ENCODE peak calls at places on chromosomes 7 and 10, in four cellular contexts. J, X, O and U are unnamed samples.
A peak's percentile ranks its signal among the peaks of the same experiment; 100 is the strongest.

GRCh38 chr7:155750255-155751125 is 61.8 kb downstream of the SHH start:
- DNase-seq in X (no peak), J (no peak), O (no peak), U (no peak)

GRCh38 chr7:96085953-96086352 is 235.9 kb downstream of the SLC25A13 start:
- DNase-seq in O (no peak), X (no peak), J (no peak), U (no peak)

GRCh38 chr10:46001187-46001756 is 29.0 kb downstream of the TIMM23 start:
- DNase-seq in J (no peak), O (no peak), X (no peak), U (no peak)

GRCh38 chr7:5591547-5591899 is 167.9 kb upstream of the TNRC18 start:
- DNase-seq in O (no peak), J (no peak), X (peak; percentile 40), U (no peak)

GRCh38 chr10:1244493-1244892 is 188.3 kb downstream of the WDR37 start:
- DNase-seq in J (no peak), X (no peak), O (no peak), U (no peak)

GRCh38 chr10:119462773-119463172 is 79.7 kb downstream of the RGS10 start:
- DNase-seq in J (no peak), X (no peak), O (no peak), U (no peak)

GRCh38 chr10:52814506-52814905 is 41.9 kb upstream of the MBL2 start:
- DNase-seq in J (no peak), O (no peak), X (no peak), U (no peak)

GRCh38 chr7:105788356-105788755 is 88.0 kb downstream of the ATXN7L1 start:
- DNase-seq in X (no peak), O (no peak), J (no peak), U (no peak)

GRCh38 chr7:148503900-148504487 is 86.6 kb upstream of the C7orf33 start:
- DNase-seq in O (no peak), X (peak; percentile 54), J (no peak), U (no peak)

GRCh38 chr10:95664543-95664942 is 8.0 kb upstream of the ALDH18A1 start:
- DNase-seq in O (no peak), J (no peak), X (no peak), U (no peak)

GRCh38 chr7:79730971-79731370 is 277.5 kb upstream of the MAGI2 start:
- DNase-seq in X (no peak), O (no peak), J (no peak), U (no peak)

GRCh38 chr10:88791924-88792323 is 10.6 kb upstream of the LIPM start:
- DNase-seq in O (peak; percentile 16), X (peak; percentile 7), J (no peak), U (peak; percentile 5)

GRCh38 chr10:127398140-127398966 is 150.8 kb upstream of the NPS start:
- DNase-seq in O (no peak), J (no peak), X (no peak), U (no peak)

GRCh38 chr7:516606-517456 is 2.8 kb downstream of the PDGFA start:
- DNase-seq in X (no peak), O (no peak), J (no peak), U (no peak)

GRCh38 chr7:4190021-4190981 is 491.8 kb upstream of the FOXK1 start:
- DNase-seq in O (no peak), X (no peak), J (no peak), U (no peak)

GRCh38 chr7:18902892-18903291 is 214.5 kb downstream of the TWIST1 start:
- DNase-seq in J (no peak), X (no peak), O (no peak), U (no peak)

GRCh38 chr7:5678295-5679046 is 103.0 kb downstream of the RNF216 start:
- DNase-seq in O (no peak), J (no peak), X (no peak), U (no peak)

GRCh38 chr10:99555371-99556224 is 22.9 kb downstream of the NKX2-3 start:
- DNase-seq in J (peak; percentile 40), X (no peak), O (no peak), U (peak; percentile 62)

GRCh38 chr7:151233111-151233701 is 923 bp downstream of the CHPF2 start:
- DNase-seq in J (peak; percentile 79), X (peak; percentile 37), O (no peak), U (no peak)

GRCh38 chr10:93352638-93353383 is 129.3 kb downstream of the MYOF start:
- DNase-seq in J (peak; percentile 58), X (peak; percentile 46), O (no peak), U (no peak)

GRCh38 chr10:101044117-101044516 is 13.1 kb downstream of the SFXN3 start:
- DNase-seq in J (no peak), X (no peak), O (no peak), U (no peak)

GRCh38 chr7:116500071-116500853 is 724 bp downstream of the CAV2 start:
- DNase-seq in X (peak; percentile 32), J (peak; percentile 25), O (peak; percentile 14), U (no peak)

GRCh38 chr7:40964610-40965009 is 738.3 kb downstream of the INHBA start:
- DNase-seq in X (no peak), O (no peak), J (no peak), U (no peak)

GRCh38 chr10:103394180-103394579 is 2.1 kb downstream of the ATP5MK start:
- DNase-seq in X (no peak), O (no peak), J (no peak), U (no peak)

GRCh38 chr10:103396789-103397087 is 312 bp downstream of the PDCD11 start:
- DNase-seq in X (no peak), O (no peak), J (no peak), U (no peak)

GRCh38 chr10:103397191-103397825 is 882 bp downstream of the PDCD11 start:
- DNase-seq in X (no peak), J (no peak), O (no peak), U (no peak)

GRCh38 chr10:103395754-103396066 is 565 bp downstream of the ATP5MK start:
- DNase-seq in J (peak; percentile 18), O (no peak), X (peak; percentile 10), U (no peak)

DNA sequence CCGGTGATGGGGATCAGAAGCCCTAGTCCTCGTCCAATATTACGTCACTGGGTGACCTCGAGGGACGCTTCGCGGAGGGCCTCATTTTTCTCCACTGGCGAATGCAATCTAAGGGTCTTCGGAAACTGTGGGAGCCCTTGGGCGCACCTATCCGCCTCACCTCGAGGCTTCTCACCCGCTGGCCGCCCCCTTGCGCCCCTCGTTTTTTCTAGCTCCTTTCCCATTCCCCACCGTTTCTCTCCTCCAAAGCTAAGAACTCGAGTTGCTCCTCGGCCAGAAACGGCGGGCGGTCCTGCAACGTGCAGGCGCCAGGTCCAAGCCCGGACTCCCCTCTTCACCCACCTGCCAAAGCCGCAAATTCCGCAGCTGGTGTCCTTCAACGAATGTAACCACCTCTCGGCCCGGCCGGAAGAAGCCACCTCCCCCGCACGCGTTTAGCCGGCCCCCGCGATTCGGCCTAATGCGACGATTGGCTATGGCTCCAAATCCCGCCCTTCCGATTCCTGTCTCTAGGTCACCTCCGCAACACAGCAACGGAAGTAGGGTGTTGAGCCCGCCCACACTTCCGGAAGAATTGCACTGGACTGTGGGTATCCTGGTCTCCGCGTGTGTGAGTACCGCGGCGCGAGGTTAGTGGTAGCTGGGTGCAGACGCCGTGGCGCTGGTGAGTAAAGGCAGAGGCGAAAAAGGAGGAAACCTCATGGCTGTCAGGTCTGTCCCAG is at the start of the genes ATP5MK and PDCD11:
- DNase-seq in J (peak; percentile 93), X (peak; percentile 94), O (peak; percentile 86), U (peak; percentile 98)
- TF ChIP-seq CTCF in J (peak; percentile 21), X (no peak), O (peak; percentile 24), U (peak; percentile 34)

GRCh38 chr7:55212176-55212575 is 153.0 kb upstream of the LANCL2 start:
- DNase-seq in O (no peak), J (no peak), X (no peak), U (no peak)

GRCh38 chr7:55211721-55212120 is 153.4 kb upstream of the LANCL2 start:
- DNase-seq in O (no peak), X (no peak), J (no peak), U (no peak)

GRCh38 chr7:55214707-55215106 is 150.4 kb upstream of the LANCL2 start:
- DNase-seq in O (no peak), X (no peak), J (no peak), U (no peak)

GRCh38 chr7:55210716-55211115 is 154.4 kb upstream of the LANCL2 start:
- DNase-seq in O (no peak), X (no peak), J (no peak), U (no peak)

DNA sequence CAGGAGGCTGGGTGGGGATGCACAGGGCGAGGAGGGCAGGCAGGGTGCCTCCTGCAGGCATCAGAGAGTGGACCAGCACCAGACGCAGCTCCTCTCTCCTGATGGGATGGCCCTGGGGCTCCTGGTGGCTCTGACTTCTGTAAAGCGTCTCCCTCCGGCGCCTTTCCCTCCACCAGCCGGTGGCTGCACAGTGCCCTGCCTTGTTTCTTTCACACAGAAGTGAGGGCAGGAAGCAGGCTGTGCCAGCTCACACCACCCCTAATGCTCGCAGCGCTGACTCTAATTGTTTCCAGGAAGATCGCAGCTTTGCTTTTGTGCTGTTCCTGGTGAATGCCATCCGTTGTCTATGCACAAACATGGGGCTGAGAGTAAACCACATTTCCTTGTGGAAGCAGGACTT is 152.3 kb upstream of the LANCL2 start:
- DNase-seq in J (no peak), X (no peak), O (no peak), U (no peak)
- TF ChIP-seq CTCF in J (no peak), X (no peak), O (no peak), U (no peak)

DNA sequence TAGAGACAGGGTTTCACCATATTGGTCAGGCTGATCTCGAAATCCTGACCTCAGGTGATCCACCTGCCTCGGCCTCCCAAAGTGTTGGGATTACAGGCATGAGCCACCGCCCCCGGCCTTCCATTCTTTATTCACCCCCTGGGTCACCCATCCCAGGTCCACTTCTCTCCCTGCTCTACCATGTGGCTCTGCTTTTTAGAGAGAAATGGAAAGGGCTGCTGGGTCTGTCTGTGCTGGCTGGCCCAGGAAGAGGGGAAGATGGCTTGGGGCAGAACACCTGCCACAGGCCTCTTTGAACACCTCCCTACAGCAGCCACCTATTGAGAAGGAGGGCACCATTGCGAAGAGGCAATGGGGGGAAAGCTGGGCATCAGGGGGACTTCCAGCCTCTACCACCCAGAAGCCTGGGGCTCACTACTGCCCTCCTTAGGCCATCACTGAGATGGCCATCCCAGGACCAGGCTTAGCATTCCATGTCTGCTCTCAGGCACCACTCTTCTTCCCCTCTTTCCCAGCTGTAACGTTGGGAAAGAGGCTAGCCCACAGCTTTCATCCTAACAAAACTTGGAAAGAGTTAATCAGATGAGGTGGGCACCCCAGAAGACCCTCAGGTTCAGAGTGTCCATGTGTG is 256.3 kb downstream of the GRID1 start:
- DNase-seq in J (no peak), X (no peak), O (no peak), U (no peak)
- TF ChIP-seq CTCF in J (peak; percentile 43), X (no peak), O (peak; percentile 32), U (peak; percentile 75)

DNA sequence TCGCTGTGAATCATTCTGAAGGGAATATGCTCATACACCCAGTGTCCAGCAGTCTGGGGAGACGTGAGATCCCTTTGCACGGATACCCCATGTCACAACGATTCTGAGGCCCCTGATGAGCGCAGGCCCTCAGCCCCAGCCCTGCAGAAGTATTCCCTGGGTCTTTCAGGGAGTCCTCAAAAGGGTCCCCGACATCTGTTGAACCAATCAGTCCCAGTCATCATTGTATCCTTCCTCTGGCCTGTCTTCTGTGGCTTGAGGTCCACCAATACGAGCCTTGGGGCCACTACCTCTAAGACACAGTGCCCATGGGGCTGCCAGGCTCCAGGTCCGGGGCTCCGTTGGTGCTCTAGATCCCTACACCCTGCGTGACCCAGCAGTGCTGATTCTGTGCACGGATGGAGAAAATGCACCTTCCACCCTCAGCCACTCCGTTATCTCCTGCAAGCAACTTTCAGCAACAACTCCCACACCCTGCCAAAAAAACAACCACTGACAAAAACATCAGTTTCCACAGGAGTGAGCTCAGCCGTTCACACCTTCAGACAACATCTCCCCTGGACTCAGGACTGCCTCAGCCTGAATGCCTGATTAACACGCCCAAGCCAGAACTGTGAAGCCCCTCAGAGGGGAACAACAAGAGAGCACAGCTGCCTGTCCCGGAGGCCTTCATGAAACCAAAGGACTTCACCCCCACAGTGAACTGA is 46.9 kb upstream of the KDM7A start:
- DNase-seq in O (no peak), X (no peak), J (no peak), U (no peak)
- TF ChIP-seq CTCF in O (no peak), X (no peak), J (no peak), U (no peak)